ENCODE peak calls at places on chromosomes 1 and 21, in seven cellular contexts. One of them, this sample, is unnamed.
A peak's percentile ranks its signal among the peaks of the same experiment; 100 is the strongest.

GRCh38 chr1:32170991-32171390 is 8.5 kb upstream of the TXLNA start:
- DNase-seq in IMR-90: no peak
- DNase-seq in mesendoderm: no peak
- DNase-seq in H9: no peak
- DNase-seq in neuronal stem cell: no peak
- DNase-seq in mesenchymal stem cell: no peak
- DNase-seq in H1: no peak
- DNase-seq in this sample: no peak

GRCh38 chr1:190179817-190180216 is 297.8 kb downstream of the BRINP3 start:
- DNase-seq in IMR-90: peak; percentile 75
- DNase-seq in mesendoderm: no peak
- DNase-seq in H9: no peak
- DNase-seq in neuronal stem cell: no peak
- DNase-seq in mesenchymal stem cell: peak; percentile 19
- DNase-seq in H1: no peak
- DNase-seq in this sample: peak; percentile 55

GRCh38 chr1:36133484-36133883 is 8.5 kb upstream of the COL8A2 start:
- DNase-seq in IMR-90: peak; percentile 94
- DNase-seq in mesendoderm: no peak
- DNase-seq in H9: no peak
- DNase-seq in neuronal stem cell: no peak
- DNase-seq in mesenchymal stem cell: peak; percentile 84
- DNase-seq in H1: no peak
- DNase-seq in this sample: peak; percentile 12

GRCh38 chr1:37999434-38000232 is 5.7 kb downstream of the FHL3 start:
- DNase-seq in IMR-90: peak; percentile 66
- DNase-seq in mesendoderm: peak; percentile 93
- DNase-seq in H9: peak; percentile 59
- DNase-seq in neuronal stem cell: no peak
- DNase-seq in mesenchymal stem cell: peak; percentile 90
- DNase-seq in H1: no peak
- DNase-seq in this sample: no peak

GRCh38 chr1:89908993-89909436 is 85.9 kb upstream of the ZNF326 start:
- DNase-seq in IMR-90: peak; percentile 79
- DNase-seq in mesendoderm: no peak
- DNase-seq in H9: no peak
- DNase-seq in neuronal stem cell: no peak
- DNase-seq in mesenchymal stem cell: peak; percentile 92
- DNase-seq in H1: no peak
- DNase-seq in this sample: peak; percentile 18

GRCh38 chr1:92488832-92489231 is 2.1 kb upstream of the GFI1 start:
- DNase-seq in IMR-90: no peak
- DNase-seq in mesendoderm: no peak
- DNase-seq in H9: no peak
- DNase-seq in neuronal stem cell: no peak
- DNase-seq in mesenchymal stem cell: no peak
- DNase-seq in H1: no peak
- DNase-seq in this sample: no peak

GRCh38 chr1:23483327-23484252 is at the start of gene ASAP3:
- DNase-seq in IMR-90: peak; percentile 41
- DNase-seq in mesendoderm: peak; percentile 85
- DNase-seq in H9: peak; percentile 73
- DNase-seq in neuronal stem cell: peak; percentile 38
- DNase-seq in mesenchymal stem cell: peak; percentile 44
- DNase-seq in H1: peak; percentile 51
- DNase-seq in this sample: peak; percentile 57

GRCh38 chr1:107683198-107683657 is 281.8 kb downstream of the VAV3 start:
- DNase-seq in IMR-90: no peak
- DNase-seq in mesendoderm: no peak
- DNase-seq in H9: no peak
- DNase-seq in neuronal stem cell: no peak
- DNase-seq in mesenchymal stem cell: no peak
- DNase-seq in H1: no peak
- DNase-seq in this sample: peak; percentile 96

GRCh38 chr1:225410036-225410435 is 17.8 kb downstream of the LBR start:
- DNase-seq in IMR-90: no peak
- DNase-seq in mesendoderm: no peak
- DNase-seq in H9: no peak
- DNase-seq in neuronal stem cell: no peak
- DNase-seq in mesenchymal stem cell: no peak
- DNase-seq in H1: no peak
- DNase-seq in this sample: no peak

GRCh38 chr1:214454619-214455396 is 96.6 kb downstream of the PTPN14 start:
- DNase-seq in IMR-90: peak; percentile 91
- DNase-seq in mesendoderm: peak; percentile 60
- DNase-seq in H9: no peak
- DNase-seq in neuronal stem cell: no peak
- DNase-seq in mesenchymal stem cell: peak; percentile 73
- DNase-seq in H1: no peak
- DNase-seq in this sample: no peak

GRCh38 chr1:72623299-72623708 is 341.0 kb upstream of the NEGR1 start:
- DNase-seq in IMR-90: peak; percentile 31
- DNase-seq in mesendoderm: peak; percentile 70
- DNase-seq in H9: peak; percentile 38
- DNase-seq in neuronal stem cell: peak; percentile 50
- DNase-seq in mesenchymal stem cell: peak; percentile 45
- DNase-seq in H1: no peak
- DNase-seq in this sample: no peak

GRCh38 chr1:20486457-20487235 is 636 bp upstream of the CAMK2N1 start:
- DNase-seq in IMR-90: peak; percentile 61
- DNase-seq in mesendoderm: peak; percentile 78
- DNase-seq in H9: peak; percentile 86
- DNase-seq in neuronal stem cell: peak; percentile 86
- DNase-seq in mesenchymal stem cell: peak; percentile 80
- DNase-seq in H1: no peak
- DNase-seq in this sample: peak; percentile 64

GRCh38 chr1:26705788-26706237 is 10.0 kb downstream of the ARID1A start:
- DNase-seq in IMR-90: peak; percentile 92
- DNase-seq in mesendoderm: no peak
- DNase-seq in H9: no peak
- DNase-seq in neuronal stem cell: no peak
- DNase-seq in mesenchymal stem cell: peak; percentile 48
- DNase-seq in H1: no peak
- DNase-seq in this sample: peak; percentile 63

GRCh38 chr1:25958475-25958874 is 39.4 kb downstream of the PAFAH2 start:
- DNase-seq in IMR-90: peak; percentile 87
- DNase-seq in mesendoderm: no peak
- DNase-seq in H9: no peak
- DNase-seq in neuronal stem cell: no peak
- DNase-seq in mesenchymal stem cell: peak; percentile 66
- DNase-seq in H1: no peak
- DNase-seq in this sample: peak; percentile 91

GRCh38 chr1:208239518-208240381 is 4.4 kb downstream of the PLXNA2 start:
- DNase-seq in IMR-90: no peak
- DNase-seq in mesendoderm: no peak
- DNase-seq in H9: no peak
- DNase-seq in neuronal stem cell: no peak
- DNase-seq in mesenchymal stem cell: no peak
- DNase-seq in H1: no peak
- DNase-seq in this sample: no peak

GRCh38 chr1:233503351-233503950 is 110.5 kb upstream of the KCNK1 start:
- DNase-seq in IMR-90: no peak
- DNase-seq in mesendoderm: no peak
- DNase-seq in H9: no peak
- DNase-seq in neuronal stem cell: no peak
- DNase-seq in mesenchymal stem cell: no peak
- DNase-seq in H1: no peak
- DNase-seq in this sample: no peak

DNA sequence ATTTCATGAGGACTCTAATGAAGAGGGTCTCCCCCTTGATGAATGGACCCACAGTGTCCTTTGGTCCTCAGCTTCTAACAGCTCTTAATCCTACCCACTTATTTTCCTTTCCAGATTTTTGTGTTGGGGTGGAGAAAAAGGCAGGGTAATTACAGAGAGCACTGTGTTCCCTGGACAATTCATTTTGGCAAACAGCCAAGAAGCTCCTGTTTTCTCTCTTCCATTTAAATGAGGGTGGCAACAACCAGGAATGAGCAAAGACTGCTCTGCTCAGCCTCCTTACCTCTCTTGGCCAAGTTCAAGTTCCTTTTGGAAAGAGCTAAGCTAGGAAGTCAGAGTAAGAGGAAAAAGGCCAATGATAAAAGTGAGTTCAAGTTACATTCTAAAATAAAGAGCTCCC is 11.9 kb downstream of the XKR8 start:
- DNase-seq in IMR-90: no peak
- DNase-seq in mesendoderm: no peak
- DNase-seq in H9: no peak
- DNase-seq in neuronal stem cell: no peak
- DNase-seq in mesenchymal stem cell: peak; percentile 22
- DNase-seq in H1: no peak
- DNase-seq in this sample: no peak
- H3K4ac ChIP-seq in IMR-90: no peak overlapping the region
- H3K4ac ChIP-seq in mesendoderm: no peak overlapping the region
- H3K4ac ChIP-seq in H9: no peak overlapping the region
- H3K4ac ChIP-seq in neuronal stem cell: no peak overlapping the region
- H3K4ac ChIP-seq in mesenchymal stem cell: no peak overlapping the region
- H3K4ac ChIP-seq in H1: no peak overlapping the region
- H3K4ac ChIP-seq in this sample: no peak overlapping the region

GRCh38 chr1:170354216-170354615 is 177.8 kb upstream of the GORAB start:
- DNase-seq in IMR-90: no peak
- DNase-seq in mesendoderm: no peak
- DNase-seq in H9: no peak
- DNase-seq in neuronal stem cell: no peak
- DNase-seq in mesenchymal stem cell: no peak
- DNase-seq in H1: no peak
- DNase-seq in this sample: no peak
- H2BK120ac ChIP-seq in IMR-90: no peak overlapping the region
- H2BK120ac ChIP-seq in mesendoderm: no peak overlapping the region
- H2BK120ac ChIP-seq in H9: no peak overlapping the region
- H2BK120ac ChIP-seq in neuronal stem cell: no peak overlapping the region
- H2BK120ac ChIP-seq in mesenchymal stem cell: no peak overlapping the region
- H2BK120ac ChIP-seq in H1: no peak overlapping the region
- H2BK120ac ChIP-seq in this sample: no peak overlapping the region

GRCh38 chr1:244067893-244068292 is 16.8 kb downstream of the ZBTB18 start:
- DNase-seq in IMR-90: peak; percentile 46
- DNase-seq in mesendoderm: no peak
- DNase-seq in H9: no peak
- DNase-seq in neuronal stem cell: no peak
- DNase-seq in mesenchymal stem cell: no peak
- DNase-seq in H1: no peak
- DNase-seq in this sample: no peak

GRCh38 chr1:244066954-244067716 is 16.1 kb downstream of the ZBTB18 start:
- DNase-seq in IMR-90: no peak
- DNase-seq in mesendoderm: peak; percentile 18
- DNase-seq in H9: peak; percentile 52
- DNase-seq in neuronal stem cell: no peak
- DNase-seq in mesenchymal stem cell: no peak
- DNase-seq in H1: no peak
- DNase-seq in this sample: no peak

GRCh38 chr1:244065063-244065788 is 14.1 kb downstream of the ZBTB18 start:
- DNase-seq in IMR-90: peak; percentile 11
- DNase-seq in mesendoderm: no peak
- DNase-seq in H9: no peak
- DNase-seq in neuronal stem cell: no peak
- DNase-seq in mesenchymal stem cell: no peak
- DNase-seq in H1: no peak
- DNase-seq in this sample: no peak

GRCh38 chr1:244064621-244065020 is 13.5 kb downstream of the ZBTB18 start:
- DNase-seq in IMR-90: no peak
- DNase-seq in mesendoderm: no peak
- DNase-seq in H9: no peak
- DNase-seq in neuronal stem cell: no peak
- DNase-seq in mesenchymal stem cell: no peak
- DNase-seq in H1: no peak
- DNase-seq in this sample: no peak

GRCh38 chr1:244065960-244066388 is 14.9 kb downstream of the ZBTB18 start:
- DNase-seq in IMR-90: peak; percentile 84
- DNase-seq in mesendoderm: no peak
- DNase-seq in H9: no peak
- DNase-seq in neuronal stem cell: no peak
- DNase-seq in mesenchymal stem cell: no peak
- DNase-seq in H1: no peak
- DNase-seq in this sample: no peak
- H3K4ac ChIP-seq in IMR-90: no peak overlapping the region
- H3K4ac ChIP-seq in mesendoderm: no peak overlapping the region
- H3K4ac ChIP-seq in H9: no peak overlapping the region
- H3K4ac ChIP-seq in neuronal stem cell: no peak overlapping the region
- H3K4ac ChIP-seq in mesenchymal stem cell: no peak overlapping the region
- H3K4ac ChIP-seq in H1: no peak overlapping the region
- H3K4ac ChIP-seq in this sample: no peak overlapping the region

GRCh38 chr21:15285567-15285966 is 220.8 kb upstream of the NRIP1 start:
- DNase-seq in IMR-90: no peak
- DNase-seq in mesendoderm: no peak
- DNase-seq in H9: no peak
- DNase-seq in neuronal stem cell: no peak
- DNase-seq in mesenchymal stem cell: no peak
- DNase-seq in H1: no peak
- DNase-seq in this sample: no peak

GRCh38 chr21:15283138-15283537 is 218.3 kb upstream of the NRIP1 start:
- DNase-seq in IMR-90: no peak
- DNase-seq in mesendoderm: no peak
- DNase-seq in H9: no peak
- DNase-seq in neuronal stem cell: no peak
- DNase-seq in mesenchymal stem cell: no peak
- DNase-seq in H1: no peak
- DNase-seq in this sample: no peak

GRCh38 chr21:15282666-15283065 is 217.9 kb upstream of the NRIP1 start:
- DNase-seq in IMR-90: no peak
- DNase-seq in mesendoderm: no peak
- DNase-seq in H9: no peak
- DNase-seq in neuronal stem cell: no peak
- DNase-seq in mesenchymal stem cell: no peak
- DNase-seq in H1: no peak
- DNase-seq in this sample: no peak

GRCh38 chr21:15281714-15282113 is 216.9 kb upstream of the NRIP1 start:
- DNase-seq in IMR-90: no peak
- DNase-seq in mesendoderm: no peak
- DNase-seq in H9: no peak
- DNase-seq in neuronal stem cell: no peak
- DNase-seq in mesenchymal stem cell: no peak
- DNase-seq in H1: no peak
- DNase-seq in this sample: no peak

GRCh38 chr21:15283789-15284188 is 219.0 kb upstream of the NRIP1 start:
- DNase-seq in IMR-90: no peak
- DNase-seq in mesendoderm: no peak
- DNase-seq in H9: no peak
- DNase-seq in neuronal stem cell: no peak
- DNase-seq in mesenchymal stem cell: no peak
- DNase-seq in H1: no peak
- DNase-seq in this sample: no peak
- H2BK120ac ChIP-seq in IMR-90: no peak overlapping the region
- H2BK120ac ChIP-seq in mesendoderm: no peak overlapping the region
- H2BK120ac ChIP-seq in H9: no peak overlapping the region
- H2BK120ac ChIP-seq in neuronal stem cell: no peak overlapping the region
- H2BK120ac ChIP-seq in mesenchymal stem cell: no peak overlapping the region
- H2BK120ac ChIP-seq in H1: no peak overlapping the region
- H2BK120ac ChIP-seq in this sample: no peak overlapping the region